ENCODE peak calls at places on chromosome 10, in seven cellular contexts. T is activated CD4-positive, alpha-beta memory T cell treated with anti-CD3 and anti-CD28 coated beads, Interleukin-2, amount 10 ng/mL, durations not matched to agents 7 days and 5 days; Y is tibial artery; X is CD4-positive, alpha-beta T cell; C is HEK293T; I is GM12892; G is right lobe of liver. D is an unnamed sample.
A peak's percentile ranks its signal among the peaks of the same experiment; 100 is the strongest.

GRCh38 chr10:116708877-116709276 is 33.5 kb downstream of the HSPA12A start:
- DNase-seq in T (no peak), Y (no peak), X (no peak), C (no peak), I (no peak), G (no peak), D (no peak)

GRCh38 chr10:30413996-30414576 is 19.9 kb upstream of the MAP3K8 start:
- DNase-seq in T (no peak), Y (no peak), X (no peak), C (peak; percentile 58), I (no peak), G (no peak), D (no peak)

GRCh38 chr10:3622845-3623621 is 162.0 kb downstream of the KLF6 start:
- DNase-seq in T (peak; percentile 24), Y (no peak), X (no peak), C (no peak), I (no peak), G (no peak), D (no peak)

GRCh38 chr10:412109-412508 is 276.9 kb downstream of the ZMYND11 start:
- DNase-seq in T (no peak), Y (no peak), X (no peak), C (no peak), I (peak; percentile 39), G (no peak), D (no peak)

GRCh38 chr10:113341138-113341537 is 211.7 kb upstream of the HABP2 start:
- DNase-seq in T (no peak), Y (no peak), X (no peak), C (no peak), I (no peak), G (no peak), D (no peak)

GRCh38 chr10:938954-939678 is 7.6 kb upstream of the LARP4B start:
- DNase-seq in T (no peak), Y (no peak), X (no peak), C (no peak), I (no peak), G (no peak), D (no peak)

GRCh38 chr10:49654036-49654693 is 25.3 kb upstream of the C10orf53 start:
- DNase-seq in T (no peak), Y (no peak), X (no peak), C (no peak), I (no peak), G (peak; percentile 31), D (no peak)

GRCh38 chr10:870564-871166 is 60.8 kb downstream of the LARP4B start:
- DNase-seq in T (no peak), Y (no peak), X (no peak), C (no peak), I (no peak), G (no peak), D (no peak)

GRCh38 chr10:17737021-17737965 is 14.7 kb upstream of the TMEM236 start:
- DNase-seq in T (no peak), Y (no peak), X (no peak), C (peak; percentile 26), I (no peak), G (no peak), D (no peak)

GRCh38 chr10:85430991-85431390 is 935.6 kb downstream of the GRID1 start:
- DNase-seq in T (no peak), Y (no peak), X (no peak), C (no peak), I (no peak), G (no peak), D (no peak)

GRCh38 chr10:59557052-59557451 is 152.6 kb downstream of the SLC16A9 start:
- DNase-seq in T (no peak), Y (no peak), X (no peak), C (peak; percentile 16), I (no peak), G (no peak), D (no peak)

GRCh38 chr10:71263376-71263775 is 51.0 kb downstream of the UNC5B start:
- DNase-seq in T (no peak), Y (no peak), X (no peak), C (no peak), I (no peak), G (no peak), D (no peak)

GRCh38 chr10:74134240-74134820 is 16.3 kb downstream of the AP3M1 start:
- DNase-seq in T (no peak), Y (no peak), X (no peak), C (no peak), I (no peak), G (no peak), D (no peak)

GRCh38 chr10:5945561-5946418 is 31.6 kb downstream of the IL15RA start:
- DNase-seq in T (no peak), Y (peak; percentile 72), X (no peak), C (no peak), I (no peak), G (peak; percentile 66), D (no peak)

D was measured in T-cell.